ENCODE peak calls at places on chromosomes 4 and X, in seven cellular contexts. One of them, this sample, is unnamed.

GRCh38 chr4:168759321-168759720 is 250.7 kb downstream of the CBR4 start:
- DNase-seq in astrocyte: no peak
- DNase-seq in WERI-Rb-1: no peak
- DNase-seq in PC-9: no peak
- DNase-seq in uterus: no peak
- DNase-seq in HCT116: no peak
- DNase-seq in neuronal stem cell: no peak
- DNase-seq in this sample: no peak

GRCh38 chr4:122625156-122625555 is 4.3 kb upstream of the IL21 start:
- DNase-seq in astrocyte: no peak
- DNase-seq in WERI-Rb-1: no peak
- DNase-seq in PC-9: no peak
- DNase-seq in uterus: no peak
- DNase-seq in HCT116: no peak
- DNase-seq in neuronal stem cell: no peak
- DNase-seq in this sample: no peak

GRCh38 chr4:10131202-10131601 is 14.6 kb upstream of the WDR1 start:
- DNase-seq in astrocyte: no peak
- DNase-seq in WERI-Rb-1: no peak
- DNase-seq in PC-9: no peak
- DNase-seq in uterus: no peak
- DNase-seq in HCT116: no peak
- DNase-seq in neuronal stem cell: no peak
- DNase-seq in this sample: no peak

GRCh38 chrX:107683124-107683895 is 55.0 kb downstream of the PRPS1 start:
- DNase-seq in astrocyte: no peak
- DNase-seq in WERI-Rb-1: no peak
- DNase-seq in PC-9: no peak
- DNase-seq in uterus: peak
- DNase-seq in HCT116: no peak
- DNase-seq in neuronal stem cell: no peak
- DNase-seq in this sample: no peak

GRCh38 chr4:78951862-78952472 is 12.7 kb upstream of the PAQR3 start:
- DNase-seq in astrocyte: no peak
- DNase-seq in WERI-Rb-1: peak
- DNase-seq in PC-9: no peak
- DNase-seq in uterus: no peak
- DNase-seq in HCT116: peak
- DNase-seq in neuronal stem cell: peak
- DNase-seq in this sample: no peak

GRCh38 chrX:115260330-115260729 is 26.4 kb upstream of the LRCH2 start:
- DNase-seq in astrocyte: peak
- DNase-seq in WERI-Rb-1: no peak
- DNase-seq in PC-9: no peak
- DNase-seq in uterus: no peak
- DNase-seq in HCT116: no peak
- DNase-seq in neuronal stem cell: no peak
- DNase-seq in this sample: no peak

GRCh38 chr4:98557497-98557896 is 100.9 kb downstream of the TSPAN5 start:
- DNase-seq in astrocyte: peak
- DNase-seq in WERI-Rb-1: no peak
- DNase-seq in PC-9: no peak
- DNase-seq in uterus: no peak
- DNase-seq in HCT116: peak
- DNase-seq in neuronal stem cell: no peak
- DNase-seq in this sample: no peak

GRCh38 chrX:23782455-23782854 is 518 bp upstream of the SAT1 start:
- DNase-seq in astrocyte: no peak
- DNase-seq in WERI-Rb-1: no peak
- DNase-seq in PC-9: no peak
- DNase-seq in uterus: no peak
- DNase-seq in HCT116: no peak
- DNase-seq in neuronal stem cell: no peak
- DNase-seq in this sample: no peak

GRCh38 chrX:118353081-118353850 is 7.4 kb downstream of the WDR44 start:
- DNase-seq in astrocyte: no peak
- DNase-seq in WERI-Rb-1: no peak
- DNase-seq in PC-9: no peak
- DNase-seq in uterus: no peak
- DNase-seq in HCT116: no peak
- DNase-seq in neuronal stem cell: no peak
- DNase-seq in this sample: no peak

GRCh38 chr4:149911371-149911770 is 95.7 kb upstream of the IQCM start:
- DNase-seq in astrocyte: no peak
- DNase-seq in WERI-Rb-1: no peak
- DNase-seq in PC-9: no peak
- DNase-seq in uterus: no peak
- DNase-seq in HCT116: no peak
- DNase-seq in neuronal stem cell: no peak
- DNase-seq in this sample: no peak

GRCh38 chrX:112043997-112044396 is 38.6 kb downstream of the TRPC5 start:
- DNase-seq in astrocyte: no peak
- DNase-seq in WERI-Rb-1: no peak
- DNase-seq in PC-9: no peak
- DNase-seq in uterus: no peak
- DNase-seq in HCT116: peak
- DNase-seq in neuronal stem cell: peak
- DNase-seq in this sample: no peak

GRCh38 chrX:136780241-136780640 is 491 bp downstream of the ARHGEF6 start:
- DNase-seq in astrocyte: no peak
- DNase-seq in WERI-Rb-1: no peak
- DNase-seq in PC-9: no peak
- DNase-seq in uterus: no peak
- DNase-seq in HCT116: no peak
- DNase-seq in neuronal stem cell: no peak
- DNase-seq in this sample: no peak

GRCh38 chr4:153169811-153170210 is 34.4 kb upstream of the TRIM2 start:
- DNase-seq in astrocyte: no peak
- DNase-seq in WERI-Rb-1: no peak
- DNase-seq in PC-9: no peak
- DNase-seq in uterus: no peak
- DNase-seq in HCT116: no peak
- DNase-seq in neuronal stem cell: no peak
- DNase-seq in this sample: no peak

GRCh38 chr4:89298788-89299152 is 8.8 kb downstream of the GPRIN3 start:
- DNase-seq in astrocyte: peak
- DNase-seq in WERI-Rb-1: no peak
- DNase-seq in PC-9: no peak
- DNase-seq in uterus: no peak
- DNase-seq in HCT116: no peak
- DNase-seq in neuronal stem cell: no peak
- DNase-seq in this sample: no peak

GRCh38 chr4:104938624-104939023 is 208.1 kb upstream of the TET2 start:
- DNase-seq in astrocyte: no peak
- DNase-seq in WERI-Rb-1: no peak
- DNase-seq in PC-9: no peak
- DNase-seq in uterus: no peak
- DNase-seq in HCT116: no peak
- DNase-seq in neuronal stem cell: no peak
- DNase-seq in this sample: no peak

GRCh38 chrX:103656623-103657022 is 27.8 kb downstream of the TCEAL1 start:
- DNase-seq in astrocyte: peak
- DNase-seq in WERI-Rb-1: no peak
- DNase-seq in PC-9: peak
- DNase-seq in uterus: no peak
- DNase-seq in HCT116: peak
- DNase-seq in neuronal stem cell: no peak
- DNase-seq in this sample: no peak

GRCh38 chr4:108512615-108513505 is 107.5 kb upstream of the RPL34 start:
- DNase-seq in astrocyte: peak
- DNase-seq in WERI-Rb-1: peak
- DNase-seq in PC-9: no peak
- DNase-seq in uterus: peak
- DNase-seq in HCT116: no peak
- DNase-seq in neuronal stem cell: peak
- DNase-seq in this sample: no peak

GRCh38 chr4:88522702-88523324 is 763 bp downstream of the PYURF start:
- DNase-seq in astrocyte: no peak
- DNase-seq in WERI-Rb-1: peak
- DNase-seq in PC-9: peak
- DNase-seq in uterus: peak
- DNase-seq in HCT116: no peak
- DNase-seq in neuronal stem cell: peak
- DNase-seq in this sample: peak

GRCh38 chr4:10102981-10103330 is 13.6 kb downstream of the WDR1 start:
- DNase-seq in astrocyte: no peak
- DNase-seq in WERI-Rb-1: no peak
- DNase-seq in PC-9: no peak
- DNase-seq in uterus: no peak
- DNase-seq in HCT116: no peak
- DNase-seq in neuronal stem cell: no peak
- DNase-seq in this sample: no peak

DNA sequence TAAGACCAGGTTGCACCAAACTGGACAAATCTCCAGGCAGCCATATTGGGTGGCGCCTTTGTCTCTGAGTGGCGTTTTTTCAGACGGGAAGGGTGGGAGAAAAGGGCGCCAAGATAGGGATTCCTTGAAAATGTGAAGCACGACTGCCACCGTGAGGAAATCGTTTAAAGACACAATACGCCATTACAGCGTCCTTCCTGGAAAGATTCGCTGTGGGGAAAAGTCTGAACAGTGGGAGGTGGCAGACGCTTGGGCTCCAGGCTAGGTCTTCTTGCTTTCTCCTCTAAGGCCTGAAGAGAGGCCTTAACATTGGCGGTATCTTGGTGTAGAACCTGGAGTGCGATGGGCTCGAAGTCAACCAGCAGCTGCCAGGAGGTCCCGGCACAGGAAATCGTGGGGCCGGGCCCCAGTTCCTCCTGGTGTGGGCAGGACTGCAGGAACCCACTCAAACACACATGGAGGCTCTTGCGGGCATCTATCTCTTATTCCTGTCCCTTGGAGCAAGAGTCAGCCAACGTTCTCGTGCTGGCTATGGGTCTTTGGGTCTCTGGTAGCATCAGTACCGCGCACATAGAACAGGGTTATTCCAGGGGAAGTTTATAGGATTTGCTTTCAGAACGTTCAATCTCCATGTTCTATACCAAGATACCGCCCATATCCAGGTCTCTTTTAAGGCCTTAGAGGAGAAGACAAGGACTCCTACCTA is 208.8 kb downstream of the OR13H1 start:
- DNase-seq in astrocyte: peak
- DNase-seq in WERI-Rb-1: peak
- DNase-seq in PC-9: no peak
- DNase-seq in uterus: peak
- DNase-seq in HCT116: no peak
- DNase-seq in neuronal stem cell: no peak
- DNase-seq in this sample: no peak
- H3K4me3 ChIP-seq in astrocyte: no peak
- H3K4me3 ChIP-seq in WERI-Rb-1: peak
- H3K4me3 ChIP-seq in PC-9: no peak
- H3K4me3 ChIP-seq in uterus: peak
- H3K4me3 ChIP-seq in HCT116: no peak
- H3K4me3 ChIP-seq in neuronal stem cell: peak
- H3K4me3 ChIP-seq in this sample: no peak

GRCh38 chrX:71215335-71215912 is 7.6 kb upstream of the GJB1 start:
- DNase-seq in astrocyte: no peak
- DNase-seq in WERI-Rb-1: no peak
- DNase-seq in PC-9: no peak
- DNase-seq in uterus: no peak
- DNase-seq in HCT116: no peak
- DNase-seq in neuronal stem cell: no peak
- DNase-seq in this sample: no peak
- H3K27ac ChIP-seq in astrocyte: no peak
- H3K27ac ChIP-seq in WERI-Rb-1: no peak
- H3K27ac ChIP-seq in PC-9: no peak
- H3K27ac ChIP-seq in uterus: no peak
- H3K27ac ChIP-seq in HCT116: no peak
- H3K27ac ChIP-seq in neuronal stem cell: no peak
- H3K27ac ChIP-seq in this sample: no peak

GRCh38 chrX:53435997-53436396 is 1.8 kb upstream of the HSD17B10 start:
- DNase-seq in astrocyte: peak
- DNase-seq in WERI-Rb-1: peak
- DNase-seq in PC-9: peak
- DNase-seq in uterus: peak
- DNase-seq in HCT116: peak
- DNase-seq in neuronal stem cell: no peak
- DNase-seq in this sample: no peak

GRCh38 chrX:53429755-53430154 is 4.4 kb downstream of the HSD17B10 start:
- DNase-seq in astrocyte: no peak
- DNase-seq in WERI-Rb-1: no peak
- DNase-seq in PC-9: no peak
- DNase-seq in uterus: no peak
- DNase-seq in HCT116: no peak
- DNase-seq in neuronal stem cell: no peak
- DNase-seq in this sample: no peak

GRCh38 chrX:53430231-53430630 is 3.9 kb downstream of the HSD17B10 start:
- DNase-seq in astrocyte: no peak
- DNase-seq in WERI-Rb-1: no peak
- DNase-seq in PC-9: no peak
- DNase-seq in uterus: no peak
- DNase-seq in HCT116: no peak
- DNase-seq in neuronal stem cell: no peak
- DNase-seq in this sample: no peak

GRCh38 chrX:53437211-53437610 is 3.0 kb upstream of the HSD17B10 start:
- DNase-seq in astrocyte: no peak
- DNase-seq in WERI-Rb-1: no peak
- DNase-seq in PC-9: no peak
- DNase-seq in uterus: no peak
- DNase-seq in HCT116: no peak
- DNase-seq in neuronal stem cell: no peak
- DNase-seq in this sample: no peak

GRCh38 chrX:53433651-53434639 is at the start of gene HSD17B10:
- DNase-seq in astrocyte: peak
- DNase-seq in WERI-Rb-1: peak
- DNase-seq in PC-9: peak
- DNase-seq in uterus: peak
- DNase-seq in HCT116: peak
- DNase-seq in neuronal stem cell: peak
- DNase-seq in this sample: peak
- H3K4me3 ChIP-seq in astrocyte: peak
- H3K4me3 ChIP-seq in WERI-Rb-1: peak
- H3K4me3 ChIP-seq in PC-9: peak
- H3K4me3 ChIP-seq in uterus: peak
- H3K4me3 ChIP-seq in HCT116: peak
- H3K4me3 ChIP-seq in neuronal stem cell: peak
- H3K4me3 ChIP-seq in this sample: peak

GRCh38 chr4:186725422-186726149 is 1.9 kb upstream of the FAT1 start:
- DNase-seq in astrocyte: peak
- DNase-seq in WERI-Rb-1: no peak
- DNase-seq in PC-9: peak
- DNase-seq in uterus: peak
- DNase-seq in HCT116: peak
- DNase-seq in neuronal stem cell: peak
- DNase-seq in this sample: no peak

GRCh38 chr4:186723207-186724047 is at the start of gene FAT1:
- DNase-seq in astrocyte: peak
- DNase-seq in WERI-Rb-1: no peak
- DNase-seq in PC-9: peak
- DNase-seq in uterus: peak
- DNase-seq in HCT116: no peak
- DNase-seq in neuronal stem cell: peak
- DNase-seq in this sample: no peak

GRCh38 chr4:186722856-186723206 is 825 bp downstream of the FAT1 start:
- DNase-seq in astrocyte: no peak
- DNase-seq in WERI-Rb-1: no peak
- DNase-seq in PC-9: no peak
- DNase-seq in uterus: no peak
- DNase-seq in HCT116: no peak
- DNase-seq in neuronal stem cell: no peak
- DNase-seq in this sample: no peak

GRCh38 chr4:186724861-186725419 is 1.3 kb upstream of the FAT1 start:
- DNase-seq in astrocyte: peak
- DNase-seq in WERI-Rb-1: no peak
- DNase-seq in PC-9: peak
- DNase-seq in uterus: no peak
- DNase-seq in HCT116: no peak
- DNase-seq in neuronal stem cell: no peak
- DNase-seq in this sample: no peak

GRCh38 chr4:186724048-186724860 is 598 bp upstream of the FAT1 start:
- DNase-seq in astrocyte: peak
- DNase-seq in WERI-Rb-1: no peak
- DNase-seq in PC-9: peak
- DNase-seq in uterus: peak
- DNase-seq in HCT116: no peak
- DNase-seq in neuronal stem cell: peak
- DNase-seq in this sample: no peak
- H3K27ac ChIP-seq in astrocyte: peak
- H3K27ac ChIP-seq in WERI-Rb-1: no peak
- H3K27ac ChIP-seq in PC-9: no peak
- H3K27ac ChIP-seq in uterus: peak
- H3K27ac ChIP-seq in HCT116: peak
- H3K27ac ChIP-seq in neuronal stem cell: peak
- H3K27ac ChIP-seq in this sample: peak